ENCODE peak calls at places on chromosomes 11 and 22, in six cellular contexts. One of them, this sample, is unnamed.

GRCh38 chr11:123300874-123301695 is 106.0 kb upstream of the CLMP start:
- DNase-seq in BE2C: no peak
- DNase-seq in dorsolateral prefrontal cortex: no peak
- DNase-seq in H7: no peak
- DNase-seq in HFF-Myc: no peak
- DNase-seq in HL-60: no peak
- DNase-seq in this sample: peak

GRCh38 chr11:21814169-21814568 is 378.7 kb upstream of the ANO5 start:
- DNase-seq in BE2C: peak
- DNase-seq in dorsolateral prefrontal cortex: no peak
- DNase-seq in HFF-Myc: no peak
- DNase-seq in HL-60: no peak
- DNase-seq in H7: no peak
- DNase-seq in this sample: no peak

GRCh38 chr11:65906602-65907001 is 6.4 kb upstream of the FOSL1 start:
- DNase-seq in HFF-Myc: no peak
- DNase-seq in dorsolateral prefrontal cortex: no peak
- DNase-seq in H7: no peak
- DNase-seq in BE2C: no peak
- DNase-seq in HL-60: no peak
- DNase-seq in this sample: no peak

GRCh38 chr11:44348114-44348513 is 38.2 kb upstream of the ALX4 start:
- DNase-seq in dorsolateral prefrontal cortex: no peak
- DNase-seq in HL-60: no peak
- DNase-seq in BE2C: no peak
- DNase-seq in H7: no peak
- DNase-seq in HFF-Myc: no peak
- DNase-seq in this sample: no peak

GRCh38 chr11:1390603-1391164 is 950 bp downstream of the BRSK2 start:
- DNase-seq in HFF-Myc: no peak
- DNase-seq in H7: peak
- DNase-seq in dorsolateral prefrontal cortex: no peak
- DNase-seq in HL-60: no peak
- DNase-seq in BE2C: no peak
- DNase-seq in this sample: no peak

GRCh38 chr11:34360056-34360455 is 2.2 kb upstream of the ABTB2 start:
- DNase-seq in dorsolateral prefrontal cortex: no peak
- DNase-seq in HFF-Myc: no peak
- DNase-seq in H7: no peak
- DNase-seq in HL-60: no peak
- DNase-seq in BE2C: no peak
- DNase-seq in this sample: no peak

GRCh38 chr11:709109-709997 is 3.3 kb downstream of the EPS8L2 start:
- DNase-seq in HL-60: no peak
- DNase-seq in HFF-Myc: no peak
- DNase-seq in BE2C: no peak
- DNase-seq in dorsolateral prefrontal cortex: no peak
- DNase-seq in H7: peak
- DNase-seq in this sample: no peak

GRCh38 chr11:28481673-28482480 is 373.7 kb downstream of the METTL15 start:
- DNase-seq in HFF-Myc: no peak
- DNase-seq in HL-60: no peak
- DNase-seq in BE2C: no peak
- DNase-seq in H7: no peak
- DNase-seq in dorsolateral prefrontal cortex: no peak
- DNase-seq in this sample: no peak

GRCh38 chr22:36344106-36344827 is 43.5 kb downstream of the MYH9 start:
- DNase-seq in BE2C: no peak
- DNase-seq in dorsolateral prefrontal cortex: peak
- DNase-seq in HFF-Myc: no peak
- DNase-seq in H7: peak
- DNase-seq in HL-60: no peak
- DNase-seq in this sample: no peak

GRCh38 chr11:10490398-10491232 is 35.6 kb downstream of the AMPD3 start:
- DNase-seq in HFF-Myc: peak
- DNase-seq in HL-60: no peak
- DNase-seq in BE2C: no peak
- DNase-seq in H7: peak
- DNase-seq in dorsolateral prefrontal cortex: peak
- DNase-seq in this sample: peak

GRCh38 chr22:24593810-24594568 is 1.1 kb upstream of the LRRC75B start:
- DNase-seq in HL-60: no peak
- DNase-seq in HFF-Myc: no peak
- DNase-seq in BE2C: no peak
- DNase-seq in dorsolateral prefrontal cortex: no peak
- DNase-seq in H7: peak
- DNase-seq in this sample: no peak
- H3K4me3 ChIP-seq in HL-60: no peak
- H3K4me3 ChIP-seq in HFF-Myc: no peak
- H3K4me3 ChIP-seq in BE2C: no peak
- H3K4me3 ChIP-seq in dorsolateral prefrontal cortex: no peak
- H3K4me3 ChIP-seq in H7: no peak
- H3K4me3 ChIP-seq in this sample: no peak

DNA sequence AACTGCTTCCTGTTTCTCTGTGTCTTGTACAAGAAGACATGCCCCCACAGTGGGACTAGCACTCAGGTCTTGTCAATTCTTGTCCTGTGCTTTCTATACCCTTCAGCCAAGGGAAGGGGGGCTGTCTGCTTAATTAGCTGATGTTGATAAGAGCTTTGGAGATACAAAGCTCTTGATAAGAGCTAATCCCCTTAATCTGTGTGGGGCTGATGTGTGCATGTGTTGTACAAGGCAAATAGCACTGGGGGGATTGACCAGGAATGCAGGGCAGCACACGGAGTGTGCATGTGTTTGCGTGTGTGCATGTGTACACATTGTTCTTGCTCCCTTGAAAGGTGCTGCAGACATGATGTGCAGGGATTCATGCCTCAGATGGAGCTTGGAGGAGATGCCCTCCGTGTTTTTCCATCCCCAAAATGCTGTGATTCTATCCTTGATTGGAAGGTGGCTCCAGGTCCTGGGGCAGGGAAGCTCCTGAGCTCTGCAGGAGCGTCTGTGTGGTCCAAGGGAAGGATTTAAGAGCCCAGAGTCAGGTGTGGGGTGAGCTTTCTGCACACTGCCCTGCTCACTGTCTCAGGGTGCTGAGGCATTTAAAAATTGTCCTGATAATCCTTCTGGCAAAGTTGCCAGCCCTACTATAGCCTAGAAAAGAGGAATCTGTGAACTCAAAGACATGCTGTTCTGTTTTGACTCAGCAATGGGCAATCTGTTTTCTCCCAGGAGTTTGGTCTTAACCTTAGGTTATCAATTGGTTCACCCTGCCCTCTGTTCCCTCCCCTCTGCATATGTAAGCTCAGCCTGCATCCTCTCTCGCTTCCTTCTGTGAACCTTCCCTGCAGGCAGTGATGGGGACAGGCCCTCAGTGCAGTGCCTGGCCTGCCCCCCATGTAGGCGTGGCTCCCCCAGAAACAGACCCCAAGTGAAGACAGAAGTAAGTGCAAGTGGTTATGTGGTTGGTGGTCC is 102.0 kb downstream of the GRIK4 start:
- DNase-seq in HFF-Myc: no peak
- DNase-seq in HL-60: no peak
- DNase-seq in dorsolateral prefrontal cortex: no peak
- DNase-seq in H7: no peak
- DNase-seq in BE2C: no peak
- DNase-seq in this sample: no peak
- H3K4me3 ChIP-seq in HFF-Myc: no peak
- H3K4me3 ChIP-seq in HL-60: no peak
- H3K4me3 ChIP-seq in dorsolateral prefrontal cortex: no peak
- H3K4me3 ChIP-seq in H7: no peak
- H3K4me3 ChIP-seq in BE2C: no peak
- H3K4me3 ChIP-seq in this sample: no peak

DNA sequence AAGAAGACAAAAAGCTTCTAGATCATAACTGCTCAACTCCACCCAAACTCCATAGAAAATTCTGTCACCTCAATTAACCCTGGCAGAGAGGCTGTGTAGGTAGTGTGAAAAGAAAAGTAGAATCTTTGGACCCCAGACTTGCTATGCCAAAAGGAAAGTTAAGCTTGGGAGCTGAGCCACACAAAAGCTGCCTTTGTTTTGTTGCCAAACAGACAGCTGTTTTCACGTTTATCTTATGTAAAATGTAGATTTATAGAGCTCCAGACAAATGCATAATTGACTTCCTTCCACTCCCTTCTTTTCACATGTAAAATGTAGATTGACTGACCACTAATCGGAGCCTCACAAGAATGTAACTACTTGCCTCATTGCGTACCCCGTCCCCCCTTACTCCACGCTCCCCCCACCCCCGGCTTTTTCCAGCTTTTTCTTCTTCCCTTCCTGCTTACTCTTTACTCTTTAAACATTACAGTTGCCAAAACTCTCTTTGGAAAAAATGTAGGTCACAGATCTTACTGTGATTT is 2302.2 kb upstream of the RAG2 start:
- DNase-seq in HFF-Myc: no peak
- DNase-seq in BE2C: no peak
- DNase-seq in HL-60: no peak
- DNase-seq in H7: no peak
- DNase-seq in dorsolateral prefrontal cortex: no peak
- DNase-seq in this sample: no peak
- H3K4me3 ChIP-seq in HFF-Myc: no peak
- H3K4me3 ChIP-seq in BE2C: no peak
- H3K4me3 ChIP-seq in HL-60: no peak
- H3K4me3 ChIP-seq in H7: no peak
- H3K4me3 ChIP-seq in dorsolateral prefrontal cortex: no peak
- H3K4me3 ChIP-seq in this sample: no peak

GRCh38 chr22:46753761-46754109 is 8.7 kb upstream of the TBC1D22A start:
- DNase-seq in dorsolateral prefrontal cortex: no peak
- DNase-seq in BE2C: no peak
- DNase-seq in H7: no peak
- DNase-seq in HFF-Myc: no peak
- DNase-seq in HL-60: no peak
- DNase-seq in this sample: no peak

GRCh38 chr22:46754110-46754799 is 8.2 kb upstream of the TBC1D22A start:
- DNase-seq in HL-60: peak
- DNase-seq in H7: no peak
- DNase-seq in HFF-Myc: peak
- DNase-seq in dorsolateral prefrontal cortex: no peak
- DNase-seq in BE2C: peak
- DNase-seq in this sample: peak

GRCh38 chr22:46756097-46756496 is 6.4 kb upstream of the TBC1D22A start:
- DNase-seq in dorsolateral prefrontal cortex: no peak
- DNase-seq in HL-60: no peak
- DNase-seq in HFF-Myc: no peak
- DNase-seq in BE2C: no peak
- DNase-seq in H7: no peak
- DNase-seq in this sample: no peak

GRCh38 chr22:46753360-46753759 is 9.1 kb upstream of the TBC1D22A start:
- DNase-seq in H7: no peak
- DNase-seq in HL-60: no peak
- DNase-seq in dorsolateral prefrontal cortex: no peak
- DNase-seq in BE2C: no peak
- DNase-seq in HFF-Myc: no peak
- DNase-seq in this sample: no peak

GRCh38 chr22:46754826-46755225 is 7.6 kb upstream of the TBC1D22A start:
- DNase-seq in HL-60: no peak
- DNase-seq in HFF-Myc: no peak
- DNase-seq in dorsolateral prefrontal cortex: no peak
- DNase-seq in BE2C: no peak
- DNase-seq in H7: no peak
- DNase-seq in this sample: no peak
- H3K4me3 ChIP-seq in HL-60: no peak
- H3K4me3 ChIP-seq in HFF-Myc: no peak
- H3K4me3 ChIP-seq in dorsolateral prefrontal cortex: no peak
- H3K4me3 ChIP-seq in BE2C: no peak
- H3K4me3 ChIP-seq in H7: no peak
- H3K4me3 ChIP-seq in this sample: no peak

GRCh38 chr11:67649634-67650540 is 643 bp downstream of the ACY3 start:
- DNase-seq in H7: no peak
- DNase-seq in HL-60: no peak
- DNase-seq in dorsolateral prefrontal cortex: no peak
- DNase-seq in BE2C: no peak
- DNase-seq in HFF-Myc: no peak
- DNase-seq in this sample: no peak

GRCh38 chr11:67651976-67652895 is 1.7 kb upstream of the ACY3 start:
- DNase-seq in H7: no peak
- DNase-seq in HFF-Myc: no peak
- DNase-seq in HL-60: no peak
- DNase-seq in dorsolateral prefrontal cortex: no peak
- DNase-seq in BE2C: no peak
- DNase-seq in this sample: no peak

GRCh38 chr11:67657300-67657699 is 6.8 kb upstream of the ACY3 start:
- DNase-seq in HFF-Myc: no peak
- DNase-seq in HL-60: no peak
- DNase-seq in H7: no peak
- DNase-seq in dorsolateral prefrontal cortex: no peak
- DNase-seq in BE2C: no peak
- DNase-seq in this sample: no peak

GRCh38 chr11:67656278-67656922 is 5.9 kb upstream of the ACY3 start:
- DNase-seq in dorsolateral prefrontal cortex: no peak
- DNase-seq in HFF-Myc: no peak
- DNase-seq in BE2C: no peak
- DNase-seq in H7: peak
- DNase-seq in HL-60: peak
- DNase-seq in this sample: no peak

DNA sequence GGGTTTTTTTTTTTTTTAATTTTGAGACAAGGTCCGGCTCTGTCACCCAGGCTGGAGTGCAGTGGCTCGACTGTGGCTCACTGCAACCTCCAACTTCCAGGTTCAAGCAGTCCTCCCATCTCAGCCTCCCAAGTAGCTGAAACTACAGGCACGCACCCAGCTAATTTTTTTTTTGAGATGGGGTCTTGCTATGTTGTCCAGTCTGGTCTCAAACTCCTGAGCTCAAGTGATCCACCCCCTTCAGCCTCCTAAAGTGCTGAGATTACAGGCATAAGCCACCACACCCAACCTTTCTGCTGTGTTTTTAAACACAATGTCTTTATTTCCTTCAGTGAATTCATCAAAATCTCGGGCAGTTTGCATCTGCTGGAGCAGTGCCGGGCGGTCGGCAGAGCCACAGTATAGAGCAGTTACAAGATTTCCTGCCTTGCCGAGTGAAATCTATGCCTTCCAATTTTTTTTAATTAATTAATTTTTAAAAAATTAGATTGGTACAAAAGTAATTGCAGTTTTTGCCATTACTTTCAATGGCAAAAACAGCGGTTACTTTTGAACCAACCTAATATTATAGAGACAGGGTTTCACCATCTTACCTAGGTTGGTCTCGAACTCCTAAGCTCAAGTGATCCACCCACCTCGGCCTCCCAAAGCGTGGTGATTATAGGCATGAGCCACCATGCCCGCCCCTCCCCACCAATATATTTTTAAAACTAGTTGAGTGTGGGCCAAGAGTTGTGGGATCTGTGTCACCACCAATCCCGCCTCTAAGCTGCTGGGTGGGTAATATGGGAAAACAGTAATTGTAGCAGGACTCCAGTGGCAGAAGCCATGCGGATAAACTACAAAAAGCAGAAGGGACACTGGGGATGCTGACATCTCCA is 2.7 kb upstream of the ACY3 start:
- DNase-seq in BE2C: no peak
- DNase-seq in dorsolateral prefrontal cortex: peak
- DNase-seq in H7: no peak
- DNase-seq in HFF-Myc: no peak
- DNase-seq in HL-60: no peak
- DNase-seq in this sample: no peak
- H3K4me3 ChIP-seq in BE2C: no peak
- H3K4me3 ChIP-seq in dorsolateral prefrontal cortex: no peak
- H3K4me3 ChIP-seq in H7: no peak
- H3K4me3 ChIP-seq in HFF-Myc: no peak
- H3K4me3 ChIP-seq in HL-60: no peak
- H3K4me3 ChIP-seq in this sample: no peak